ENCODE peak calls at places on chromosomes 13 and 19, in six cellular contexts. One of them, this sample, is unnamed.

GRCh38 chr13:101098873-101099272 is 317.4 kb downstream of the NALCN start:
- DNase-seq in stimulated activated CD4-positive, alpha-beta T cell treated with anti-CD3 and anti-CD28 coated beads, Interleukin-15, amount 100 ng/mL, for 1 hour: no peak
- DNase-seq in left colon: no peak
- DNase-seq in GM12892: no peak
- DNase-seq in NCI-H2081: no peak
- DNase-seq in GM23248: no peak
- DNase-seq in this sample: no peak

GRCh38 chr13:42039457-42039945 is 8.9 kb upstream of the DGKH start:
- DNase-seq in stimulated activated CD4-positive, alpha-beta T cell treated with anti-CD3 and anti-CD28 coated beads, Interleukin-15, amount 100 ng/mL, for 1 hour: no peak
- DNase-seq in left colon: no peak
- DNase-seq in GM12892: no peak
- DNase-seq in NCI-H2081: no peak
- DNase-seq in GM23248: no peak
- DNase-seq in this sample: no peak

GRCh38 chr13:41495044-41495443 is 37.7 kb downstream of the RGCC start:
- DNase-seq in stimulated activated CD4-positive, alpha-beta T cell treated with anti-CD3 and anti-CD28 coated beads, Interleukin-15, amount 100 ng/mL, for 1 hour: no peak
- DNase-seq in left colon: no peak
- DNase-seq in GM12892: no peak
- DNase-seq in NCI-H2081: no peak
- DNase-seq in GM23248: no peak
- DNase-seq in this sample: no peak

GRCh38 chr19:17420267-17420924 is 549 bp downstream of the MVB12A start:
- DNase-seq in stimulated activated CD4-positive, alpha-beta T cell treated with anti-CD3 and anti-CD28 coated beads, Interleukin-15, amount 100 ng/mL, for 1 hour: peak; percentile 18
- DNase-seq in left colon: peak; percentile 41
- DNase-seq in GM12892: peak; percentile 42
- DNase-seq in NCI-H2081: peak; percentile 35
- DNase-seq in GM23248: peak; percentile 50
- DNase-seq in this sample: peak; percentile 61

GRCh38 chr19:44925114-44925891 is 10.9 kb downstream of the APOC1 start:
- DNase-seq in stimulated activated CD4-positive, alpha-beta T cell treated with anti-CD3 and anti-CD28 coated beads, Interleukin-15, amount 100 ng/mL, for 1 hour: no peak
- DNase-seq in left colon: peak; percentile 69
- DNase-seq in GM12892: no peak
- DNase-seq in NCI-H2081: no peak
- DNase-seq in GM23248: peak; percentile 44
- DNase-seq in this sample: no peak

GRCh38 chr19:33508941-33509614 is 12.5 kb downstream of the PEPD start:
- DNase-seq in stimulated activated CD4-positive, alpha-beta T cell treated with anti-CD3 and anti-CD28 coated beads, Interleukin-15, amount 100 ng/mL, for 1 hour: no peak
- DNase-seq in left colon: no peak
- DNase-seq in GM12892: no peak
- DNase-seq in NCI-H2081: no peak
- DNase-seq in GM23248: no peak
- DNase-seq in this sample: no peak

GRCh38 chr19:4556574-4557185 is 2.8 kb downstream of the SEMA6B start:
- DNase-seq in stimulated activated CD4-positive, alpha-beta T cell treated with anti-CD3 and anti-CD28 coated beads, Interleukin-15, amount 100 ng/mL, for 1 hour: no peak
- DNase-seq in left colon: peak; percentile 54
- DNase-seq in GM12892: no peak
- DNase-seq in NCI-H2081: no peak
- DNase-seq in GM23248: peak; percentile 56
- DNase-seq in this sample: peak; percentile 37

GRCh38 chr19:4866595-4867424 is 657 bp downstream of the PLIN3 start:
- DNase-seq in stimulated activated CD4-positive, alpha-beta T cell treated with anti-CD3 and anti-CD28 coated beads, Interleukin-15, amount 100 ng/mL, for 1 hour: peak; percentile 32
- DNase-seq in left colon: peak; percentile 72
- DNase-seq in GM12892: peak; percentile 41
- DNase-seq in NCI-H2081: no peak
- DNase-seq in GM23248: peak; percentile 85
- DNase-seq in this sample: peak; percentile 32

GRCh38 chr13:53068841-53069520 is 40.4 kb downstream of the OLFM4 start:
- DNase-seq in stimulated activated CD4-positive, alpha-beta T cell treated with anti-CD3 and anti-CD28 coated beads, Interleukin-15, amount 100 ng/mL, for 1 hour: no peak
- DNase-seq in left colon: no peak
- DNase-seq in GM12892: no peak
- DNase-seq in NCI-H2081: no peak
- DNase-seq in GM23248: no peak
- DNase-seq in this sample: no peak

GRCh38 chr19:45117167-45117594 is 24.2 kb downstream of the PPP1R37 start:
- DNase-seq in stimulated activated CD4-positive, alpha-beta T cell treated with anti-CD3 and anti-CD28 coated beads, Interleukin-15, amount 100 ng/mL, for 1 hour: peak; percentile 37
- DNase-seq in left colon: no peak
- DNase-seq in GM12892: peak; percentile 75
- DNase-seq in NCI-H2081: peak; percentile 24
- DNase-seq in GM23248: peak; percentile 17
- DNase-seq in this sample: no peak

GRCh38 chr19:6930190-6930589 is 42.8 kb downstream of the ADGRE1 start:
- DNase-seq in stimulated activated CD4-positive, alpha-beta T cell treated with anti-CD3 and anti-CD28 coated beads, Interleukin-15, amount 100 ng/mL, for 1 hour: no peak
- DNase-seq in left colon: no peak
- DNase-seq in GM12892: no peak
- DNase-seq in NCI-H2081: no peak
- DNase-seq in GM23248: no peak
- DNase-seq in this sample: no peak

GRCh38 chr19:33374406-33374703 is 846 bp downstream of the CEBPG start:
- DNase-seq in stimulated activated CD4-positive, alpha-beta T cell treated with anti-CD3 and anti-CD28 coated beads, Interleukin-15, amount 100 ng/mL, for 1 hour: no peak
- DNase-seq in left colon: no peak
- DNase-seq in GM12892: no peak
- DNase-seq in NCI-H2081: peak; percentile 36
- DNase-seq in GM23248: peak; percentile 65
- DNase-seq in this sample: no peak